ENCODE peak calls at places on chromosomes 1 and 21, in six cellular contexts. J is BJ, T is PC-9, Y is body of pancreas, E is left lung, I is upper lobe of right lung. C is an unnamed sample.

GRCh38 chr1:90074137-90074536 is 79.2 kb downstream of the ZNF326 start:
- DNase-seq in J (no peak), T (no peak), Y (no peak), E (no peak), I (no peak), C (no peak)

GRCh38 chr1:171811671-171812070 is 29.6 kb upstream of the DNM3 start:
- DNase-seq in J (no peak), T (no peak), Y (no peak), E (no peak), I (no peak), C (no peak)

GRCh38 chr1:175873290-175873689 is 129.9 kb upstream of the TNR start:
- DNase-seq in J (no peak), T (no peak), Y (no peak), E (no peak), I (no peak), C (no peak)

GRCh38 chr1:155196893-155197638 is 10.6 kb downstream of the THBS3 start:
- DNase-seq in J (no peak), T (no peak), Y (peak; percentile 90), E (peak; percentile 28), I (no peak), C (no peak)

GRCh38 chr1:17306921-17307320 is 1.1 kb upstream of the PADI4 start:
- DNase-seq in J (no peak), T (no peak), Y (no peak), E (no peak), I (no peak), C (no peak)

GRCh38 chr1:213061263-213061662 is 10.2 kb downstream of the RPS6KC1 start:
- DNase-seq in J (no peak), T (no peak), Y (no peak), E (no peak), I (no peak), C (no peak)

GRCh38 chr1:30183895-30184294 is 539.5 kb downstream of the MATN1 start:
- DNase-seq in J (no peak), T (no peak), Y (no peak), E (no peak), I (no peak), C (no peak)

GRCh38 chr1:167627865-167628641 is 2.0 kb upstream of the RCSD1 start:
- DNase-seq in J (no peak), T (peak; percentile 57), Y (no peak), E (no peak), I (no peak), C (no peak)

GRCh38 chr1:42958488-42959317 is at the start of gene SLC2A1:
- DNase-seq in J (peak; percentile 72), T (peak; percentile 81), Y (peak; percentile 86), E (peak; percentile 94), I (peak; percentile 91), C (peak; percentile 91)

GRCh38 chr1:153648000-153648643 is 10.4 kb upstream of the SNAPIN start:
- DNase-seq in J (no peak), T (no peak), Y (no peak), E (no peak), I (no peak), C (no peak)

GRCh38 chr1:176073524-176074157 is 133.4 kb downstream of the COP1 start:
- DNase-seq in J (peak; percentile 6), T (peak; percentile 51), Y (peak; percentile 30), E (no peak), I (no peak), C (peak; percentile 52)

GRCh38 chr1:85504417-85504816 is 39.5 kb upstream of the DDAH1 start:
- DNase-seq in J (no peak), T (no peak), Y (no peak), E (no peak), I (no peak), C (peak; percentile 39)

GRCh38 chr1:61268546-61269243 is 186.3 kb downstream of the NFIA start:
- DNase-seq in J (no peak), T (no peak), Y (no peak), E (no peak), I (no peak), C (no peak)

GRCh38 chr1:54271341-54271740 is 71.4 kb downstream of the MRPL37 start:
- DNase-seq in J (no peak), T (no peak), Y (peak; percentile 59), E (no peak), I (no peak), C (no peak)

GRCh38 chr1:21673277-21673780 is 4.2 kb upstream of the RAP1GAP start:
- DNase-seq in J (peak; percentile 42), T (no peak), Y (peak; percentile 85), E (peak; percentile 74), I (peak; percentile 88), C (peak; percentile 51)

GRCh38 chr1:6928106-6928885 is 143.0 kb downstream of the CAMTA1 start:
- DNase-seq in J (no peak), T (no peak), Y (no peak), E (no peak), I (no peak), C (no peak)

GRCh38 chr1:228810855-228811654 is 75.8 kb downstream of the RHOU start:
- DNase-seq in J (no peak), T (no peak), Y (no peak), E (no peak), I (no peak), C (no peak)

GRCh38 chr21:45113543-45113942 is 39.2 kb downstream of the ADARB1 start:
- DNase-seq in J (no peak), T (no peak), Y (no peak), E (no peak), I (peak; percentile 8), C (no peak)

GRCh38 chr1:114986286-114986685 is 43.3 kb upstream of the TSHB start:
- DNase-seq in J (no peak), T (no peak), Y (no peak), E (no peak), I (no peak), C (peak; percentile 11)

GRCh38 chr21:16420086-16420724 is 690.4 kb downstream of the USP25 start:
- DNase-seq in J (no peak), T (peak; percentile 35), Y (peak; percentile 66), E (no peak), I (no peak), C (no peak)

GRCh38 chr21:34336756-34337391 is 26.9 kb upstream of the KCNE2 start:
- DNase-seq in J (peak; percentile 26), T (no peak), Y (no peak), E (no peak), I (no peak), C (no peak)

GRCh38 chr1:45395582-45395981 is 55.3 kb upstream of the MUTYH start:
- DNase-seq in J (no peak), T (no peak), Y (no peak), E (no peak), I (no peak), C (no peak)

GRCh38 chr21:46562472-46562871 is 42.4 kb downstream of the S100B start:
- DNase-seq in J (no peak), T (no peak), Y (no peak), E (no peak), I (no peak), C (no peak)

GRCh38 chr1:97712980-97713379 is 207.9 kb downstream of the DPYD start:
- DNase-seq in J (no peak), T (no peak), Y (no peak), E (no peak), I (no peak), C (no peak)

GRCh38 chr1:157193702-157194391 is 55.7 kb upstream of the ETV3 start:
- DNase-seq in J (peak; percentile 9), T (no peak), Y (peak; percentile 76), E (no peak), I (peak; percentile 82), C (peak; percentile 51)

GRCh38 chr1:18926315-18927081 is 24.1 kb upstream of the ALDH4A1 start:
- DNase-seq in J (peak; percentile 74), T (peak; percentile 78), Y (peak; percentile 45), E (peak; percentile 84), I (no peak), C (peak; percentile 94)

GRCh38 chr21:30340714-30341573 is 3.5 kb upstream of the KRTAP27-1 start:
- DNase-seq in J (no peak), T (no peak), Y (peak; percentile 43), E (no peak), I (no peak), C (peak; percentile 0)

GRCh38 chr1:31837441-31838158 is 21.8 kb upstream of the SPOCD1 start:
- DNase-seq in J (no peak), T (no peak), Y (no peak), E (no peak), I (no peak), C (no peak)

GRCh38 chr1:31846484-31846883 is 30.7 kb upstream of the SPOCD1 start:
- DNase-seq in J (no peak), T (no peak), Y (no peak), E (no peak), I (no peak), C (no peak)

GRCh38 chr1:31839662-31840343 is 24.0 kb upstream of the SPOCD1 start:
- DNase-seq in J (no peak), T (no peak), Y (no peak), E (no peak), I (no peak), C (no peak)

GRCh38 chr1:31848381-31848897 is 32.6 kb upstream of the SPOCD1 start:
- DNase-seq in J (no peak), T (no peak), Y (no peak), E (no peak), I (peak; percentile 32), C (no peak)

DNA sequence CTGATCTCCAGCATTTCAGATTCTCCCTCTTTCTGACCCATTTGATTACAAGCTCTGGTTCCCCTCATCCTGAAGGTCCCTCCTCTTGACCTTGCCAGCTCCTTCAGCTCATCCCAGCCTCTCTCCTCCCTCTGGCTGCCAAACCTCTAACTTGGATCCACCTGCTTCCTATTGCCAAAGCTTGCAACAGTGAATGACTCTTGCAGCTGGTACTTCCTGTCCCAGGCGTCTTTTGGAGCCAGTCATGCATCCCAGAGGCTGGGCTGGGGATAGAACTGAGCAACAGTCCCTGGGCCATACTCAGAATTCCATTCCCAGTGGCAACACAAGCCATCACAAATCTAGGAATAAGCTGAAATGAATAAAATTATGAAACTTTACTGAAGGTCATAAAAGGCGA is 27.7 kb upstream of the SPOCD1 start:
- DNase-seq in J (peak; percentile 77), T (peak; percentile 53), Y (no peak), E (no peak), I (no peak), C (peak; percentile 87)
- TF ChIP-seq CTCF in J (peak; percentile 26), T (no peak), Y (no peak), E (no peak), I (no peak), C (no peak)

GRCh38 chr1:246156847-246157246 is 350.2 kb downstream of the SMYD3 start:
- DNase-seq in J (no peak), T (no peak), Y (no peak), E (no peak), I (no peak), C (no peak)
- TF ChIP-seq CTCF in J (no peak), T (no peak), Y (no peak), E (no peak), I (no peak), C (no peak)

GRCh38 chr1:205321109-205321958 is at the start of gene NUAK2:
- DNase-seq in J (no peak), T (peak; percentile 71), Y (peak; percentile 93), E (peak; percentile 93), I (peak; percentile 97), C (peak; percentile 77)
- TF ChIP-seq CTCF in J (peak; percentile 37), T (peak; percentile 50), Y (no peak), E (no peak), I (peak; percentile 40), C (peak; percentile 73)

GRCh38 chr1:165697881-165698842 is at the start of gene ALDH9A1:
- DNase-seq in J (peak; percentile 36), T (peak; percentile 79), Y (peak; percentile 84), E (peak; percentile 91), I (peak; percentile 95), C (peak; percentile 82)
- TF ChIP-seq CTCF in J (peak; percentile 44), T (peak; percentile 36), Y (no peak), E (no peak), I (peak; percentile 40), C (peak; percentile 69)